ENCODE peak calls at places on chromosomes 11 and 22, in ten cellular contexts. V, Y, F, W, D, J, C, N, A and B are unnamed samples.

GRCh38 chr22:39954584-39955055 is 5.6 kb upstream of the TMA7B start:
- DNase-seq in J (no peak), A (no peak), C (no peak), V (peak; percentile 73), Y (peak; percentile 97), D (no peak), W (no peak), F (peak; percentile 77), N (no peak), B (no peak)

GRCh38 chr11:9037963-9038362 is 34.2 kb upstream of the NRIP3 start:
- DNase-seq in N (no peak), Y (peak; percentile 5), A (no peak), J (no peak), C (no peak), D (no peak), W (no peak), F (no peak), V (no peak), B (no peak)

GRCh38 chr11:132466983-132467382 is 1065.3 kb downstream of the OPCML start:
- DNase-seq in J (no peak), F (no peak), V (no peak), C (no peak), W (no peak), N (no peak), Y (no peak), D (no peak), A (no peak), B (no peak)

GRCh38 chr11:34863048-34863447 is 53.1 kb downstream of the APIP start:
- DNase-seq in Y (no peak), W (no peak), J (no peak), D (no peak), A (no peak), F (no peak), V (no peak), C (no peak), N (no peak), B (no peak)

GRCh38 chr22:41380993-41381328 is 781 bp upstream of the TEF start:
- DNase-seq in A (no peak), N (peak; percentile 80), Y (peak; percentile 96), D (no peak), J (no peak), C (peak; percentile 94), F (peak; percentile 87), W (peak; percentile 63), V (peak; percentile 98), B (no peak)

GRCh38 chr22:40237788-40238424 is 60.2 kb downstream of the TNRC6B start:
- DNase-seq in Y (no peak), W (no peak), D (no peak), C (no peak), V (no peak), A (no peak), J (no peak), N (no peak), F (peak; percentile 12), B (no peak)

GRCh38 chr11:131859811-131860210 is 489.4 kb downstream of the NTM start:
- DNase-seq in F (peak; percentile 37), Y (peak; percentile 73), J (no peak), W (no peak), N (no peak), D (no peak), A (no peak), C (no peak), V (peak; percentile 80), B (no peak)

GRCh38 chr11:13126430-13126829 is 117.3 kb downstream of the RASSF10 start:
- DNase-seq in W (no peak), Y (peak; percentile 91), C (peak; percentile 52), D (no peak), A (no peak), V (peak; percentile 90), J (no peak), N (no peak), F (no peak), B (no peak)

GRCh38 chr22:44847892-44848291 is 95.5 kb downstream of the ARHGAP8 start:
- DNase-seq in W (no peak), Y (no peak), C (no peak), F (no peak), N (no peak), A (no peak), D (no peak), J (no peak), V (no peak), B (no peak)

GRCh38 chr11:47152126-47152952 is 24.3 kb downstream of the ARFGAP2 start:
- DNase-seq in A (no peak), J (no peak), C (no peak), W (no peak), D (no peak), F (no peak), V (no peak), N (no peak), Y (no peak), B (no peak)

GRCh38 chr11:7034019-7034418 is 13.7 kb downstream of the NLRP14 start:
- DNase-seq in C (no peak), N (no peak), J (no peak), F (no peak), V (no peak), Y (no peak), D (no peak), A (no peak), W (no peak), B (no peak)

GRCh38 chr11:115290479-115291390 is 213.5 kb downstream of the CADM1 start:
- DNase-seq in N (no peak), V (no peak), A (no peak), D (no peak), W (no peak), C (no peak), J (no peak), Y (no peak), F (no peak), B (no peak)

GRCh38 chr11:73971175-73971719 is 11.4 kb downstream of the UCP2 start:
- DNase-seq in F (no peak), J (no peak), D (no peak), Y (no peak), W (no peak), A (no peak), V (no peak), N (no peak), C (no peak), B (no peak)

GRCh38 chr11:59463176-59463575 is 6.4 kb downstream of the OR4D6 start:
- DNase-seq in F (peak; percentile 4), N (no peak), D (no peak), W (peak; percentile 51), V (peak; percentile 20), C (no peak), A (no peak), Y (no peak), J (no peak), B (no peak)

GRCh38 chr11:127816959-127817358 is 770.4 kb downstream of the ETS1 start:
- DNase-seq in V (no peak), C (no peak), W (no peak), N (no peak), J (no peak), D (no peak), A (no peak), F (no peak), Y (no peak), B (no peak)

GRCh38 chr11:112165049-112165448 is 1.2 kb upstream of the IL18 start:
- DNase-seq in F (no peak), W (no peak), C (no peak), V (no peak), A (no peak), N (no peak), D (no peak), Y (no peak), J (no peak), B (no peak)

GRCh38 chr22:25752615-25753214 is 10.7 kb downstream of the MYO18B start:
- DNase-seq in V (no peak), A (no peak), D (no peak), N (no peak), J (no peak), W (no peak), F (no peak), C (no peak), Y (no peak), B (no peak)

GRCh38 chr11:42552786-42553185 is 759.0 kb upstream of the API5 start:
- DNase-seq in N (no peak), D (no peak), A (no peak), Y (no peak), F (no peak), J (no peak), W (no peak), C (no peak), V (no peak), B (no peak)

GRCh38 chr11:64245797-64246623 is 733 bp downstream of the PPP1R14B start:
- DNase-seq in A (no peak), D (peak; percentile 71), N (peak; percentile 72), F (peak; percentile 98), C (peak; percentile 49), Y (peak; percentile 91), J (peak; percentile 55), V (peak; percentile 84), W (peak; percentile 95), B (no peak)

GRCh38 chr11:353315-353857 is 15.9 kb upstream of the B4GALNT4 start:
- DNase-seq in N (no peak), W (no peak), A (no peak), C (peak; percentile 91), D (no peak), F (peak; percentile 65), Y (peak; percentile 92), V (peak; percentile 89), J (no peak), B (no peak)